ENCODE peak calls at places on chromosomes 5 and 9, in nine cellular contexts. E is H9; T is heart right ventricle; P is AML-193; N is germinal center; W is activated CD8-positive, alpha-beta memory T cell treated with anti-CD3 and anti-CD28 coated beads for 24 hours; G is NCI-H1092 treated with DMSO at 0.1 percent for 48 hours; Q is GM10248; O is IMR-90. Z is an unnamed sample.
A peak's percentile ranks its signal among the peaks of the same experiment; 100 is the strongest.

GRCh38 chr5:40333459-40334241 is 346.1 kb upstream of the PTGER4 start:
- DNase-seq in Q (no peak), O (peak; percentile 43), N (no peak), G (no peak), E (no peak), P (no peak), W (no peak), T (no peak), Z (no peak)

GRCh38 chr9:6922124-6922676 is 164.4 kb downstream of the KDM4C start:
- DNase-seq in Q (no peak), G (no peak), N (no peak), O (no peak), E (no peak), P (no peak), T (no peak), W (no peak), Z (no peak)

GRCh38 chr5:194603-195209 is 3.4 kb downstream of the LRRC14B start:
- DNase-seq in O (no peak), W (no peak), E (no peak), G (no peak), Q (no peak), N (no peak), T (no peak), P (no peak), Z (no peak)

GRCh38 chr5:107809201-107810034 is 138.7 kb upstream of the EFNA5 start:
- DNase-seq in O (peak; percentile 48), W (no peak), P (no peak), N (no peak), E (no peak), G (no peak), Q (no peak), T (no peak), Z (no peak)

GRCh38 chr5:95941756-95942155 is 19.9 kb downstream of the ELL2 start:
- DNase-seq in N (no peak), P (no peak), G (no peak), W (no peak), T (no peak), Q (no peak), E (no peak), O (no peak), Z (no peak)

GRCh38 chr5:27568811-27569210 is 530.4 kb upstream of the CDH9 start:
- DNase-seq in T (no peak), G (no peak), O (no peak), Q (no peak), P (no peak), W (no peak), N (no peak), E (no peak), Z (no peak)

GRCh38 chr9:123406691-123407536 is 50.9 kb downstream of the CRB2 start:
- DNase-seq in T (no peak), O (peak; percentile 33), W (no peak), Q (no peak), E (no peak), P (no peak), N (no peak), G (peak; percentile 85), Z (no peak)

GRCh38 chr9:35972093-35972492 is 14.1 kb upstream of the OR2S2 start:
- DNase-seq in P (no peak), E (peak; percentile 74), O (no peak), G (no peak), W (peak; percentile 61), N (no peak), Q (no peak), T (no peak), Z (no peak)

GRCh38 chr5:102691434-102691833 is 63.7 kb upstream of the PAM start:
- DNase-seq in N (no peak), G (no peak), T (no peak), Q (no peak), P (no peak), E (no peak), O (no peak), W (no peak), Z (no peak)

GRCh38 chr9:114112778-114113585 is 13.9 kb upstream of the KIF12 start:
- DNase-seq in Q (no peak), G (no peak), P (no peak), O (peak; percentile 75), T (peak; percentile 77), W (no peak), E (no peak), N (no peak), Z (no peak)

GRCh38 chr5:25754895-25755294 is 1110.1 kb upstream of the CDH10 start:
- DNase-seq in E (no peak), N (no peak), G (no peak), O (no peak), T (no peak), Q (no peak), W (no peak), P (no peak), Z (no peak)

GRCh38 chr5:174533127-174533453 is 191.3 kb upstream of the MSX2 start:
- DNase-seq in Q (no peak), N (no peak), W (no peak), P (no peak), O (peak; percentile 30), G (no peak), T (no peak), E (no peak), Z (no peak)

GRCh38 chr5:35683466-35683865 is 65.8 kb downstream of the SPEF2 start:
- DNase-seq in G (no peak), O (no peak), N (no peak), Q (no peak), P (no peak), T (no peak), E (no peak), W (no peak), Z (no peak)

GRCh38 chr5:106481375-106481774 is 1189.4 kb downstream of the EFNA5 start:
- DNase-seq in O (peak; percentile 35), N (no peak), Q (no peak), G (no peak), E (no peak), W (no peak), T (no peak), P (peak; percentile 40), Z (no peak)

GRCh38 chr5:60350794-60351193 is 349.2 kb downstream of the DEPDC1B start:
- DNase-seq in E (no peak), T (no peak), Q (no peak), G (no peak), P (no peak), W (no peak), N (no peak), O (no peak), Z (no peak)

GRCh38 chr9:104997536-104997935 is 69.6 kb upstream of the ABCA1 start:
- DNase-seq in O (no peak), N (no peak), T (no peak), G (no peak), Q (no peak), W (no peak), E (no peak), P (no peak), Z (no peak)

GRCh38 chr5:78361226-78361993 is 993 bp downstream of the SCAMP1 start:
- DNase-seq in T (peak; percentile 66), G (peak; percentile 69), W (no peak), P (peak; percentile 86), E (no peak), N (no peak), O (peak; percentile 78), Q (no peak), Z (no peak)

GRCh38 chr9:114176601-114177295 is 21.4 kb downstream of the COL27A1 start:
- DNase-seq in W (no peak), T (no peak), N (no peak), G (no peak), E (no peak), Q (no peak), O (no peak), P (no peak), Z (no peak)

GRCh38 chr9:124946167-124946566 is 5.3 kb upstream of the GOLGA1 start:
- DNase-seq in W (no peak), O (no peak), Q (no peak), N (no peak), T (no peak), E (no peak), P (no peak), G (no peak), Z (no peak)

GRCh38 chr5:84303315-84303714 is 81.4 kb downstream of the EDIL3 start:
- DNase-seq in T (no peak), G (no peak), P (no peak), E (no peak), W (no peak), O (peak; percentile 62), Q (no peak), N (no peak), Z (no peak)

GRCh38 chr9:70413427-70413797 is 1.0 kb downstream of the KLF9 start:
- DNase-seq in Q (peak; percentile 52), N (peak; percentile 56), G (peak; percentile 59), T (no peak), O (no peak), E (no peak), W (no peak), P (no peak), Z (no peak)